ENCODE peak calls at places on chromosomes 7 and 10, in five cellular contexts. Q is WTC11, I is neural crest cell, L is IMR-90, C is A549. U is an unnamed sample.

GRCh38 chr10:101284171-101285092 is 55.2 kb upstream of the LBX1 start:
- DNase-seq in Q (peak), C (no peak), L (no peak), I (no peak), U (no peak)

GRCh38 chr10:99536400-99537254 is 3.9 kb downstream of the NKX2-3 start:
- DNase-seq in C (no peak), Q (peak), L (no peak), I (no peak), U (no peak)

GRCh38 chr10:32922164-32922563 is 35.9 kb downstream of the ITGB1 start:
- DNase-seq in C (no peak), L (no peak), Q (no peak), I (no peak), U (no peak)

GRCh38 chr10:107104026-107104652 is 60.4 kb downstream of the SORCS1 start:
- DNase-seq in Q (no peak), C (no peak), I (no peak), L (no peak), U (no peak)

GRCh38 chr7:2803755-2804154 is 40.4 kb downstream of the GNA12 start:
- DNase-seq in I (no peak), L (no peak), C (no peak), Q (no peak), U (no peak)

GRCh38 chr10:18713077-18713476 is 53.8 kb downstream of the ARL5B start:
- DNase-seq in L (peak), Q (no peak), I (no peak), C (peak), U (no peak)

GRCh38 chr7:73442222-73442902 is 8.8 kb downstream of the FZD9 start:
- DNase-seq in L (no peak), I (no peak), C (no peak), Q (no peak), U (no peak)

GRCh38 chr10:71076473-71077142 is 135.8 kb upstream of the UNC5B start:
- DNase-seq in C (no peak), I (no peak), L (no peak), Q (peak), U (no peak)

GRCh38 chr7:40570218-40570617 is 435.4 kb downstream of the SUGCT start:
- DNase-seq in L (peak), Q (no peak), C (no peak), I (no peak), U (no peak)

GRCh38 chr7:36390199-36391090 is 783 bp downstream of the ANLN start:
- DNase-seq in Q (peak), C (peak), L (peak), I (peak), U (peak)

GRCh38 chr10:46540412-46541016 is 15.9 kb downstream of the GPRIN2 start:
- DNase-seq in C (peak), Q (peak), I (no peak), L (no peak), U (no peak)

GRCh38 chr10:119701861-119702260 is 24.0 kb upstream of the INPP5F start:
- DNase-seq in L (peak), I (no peak), C (no peak), Q (no peak), U (no peak)

GRCh38 chr10:89062861-89063260 is 72.3 kb downstream of the FAS start:
- DNase-seq in C (no peak), Q (no peak), I (no peak), L (no peak), U (no peak)

GRCh38 chr10:24237801-24238390 is 29.0 kb downstream of the KIAA1217 start:
- DNase-seq in C (no peak), I (no peak), L (no peak), Q (no peak), U (no peak)

GRCh38 chr7:6385909-6386560 is 61.7 kb downstream of the DAGLB start:
- DNase-seq in C (no peak), Q (no peak), L (no peak), I (no peak), U (no peak)

GRCh38 chr7:27409776-27410175 is 167.2 kb downstream of the EVX1 start:
- DNase-seq in C (no peak), L (no peak), I (no peak), Q (no peak), U (no peak)

GRCh38 chr7:87234949-87235348 is 15.4 kb upstream of the TMEM243 start:
- DNase-seq in Q (no peak), I (no peak), L (peak), C (no peak), U (no peak)

GRCh38 chr7:2084331-2084730 is 148.4 kb downstream of the MAD1L1 start:
- DNase-seq in Q (no peak), L (no peak), C (no peak), I (no peak), U (no peak)

GRCh38 chr10:3578682-3579081 is 206.3 kb downstream of the KLF6 start:
- DNase-seq in Q (no peak), I (no peak), C (no peak), L (no peak), U (no peak)

GRCh38 chr10:86872757-86873156 is 84.7 kb downstream of the MMRN2 start:
- DNase-seq in C (no peak), I (no peak), L (no peak), Q (peak), U (no peak)

GRCh38 chr7:66735850-66736249 is 4.7 kb upstream of the RABGEF1 start:
- DNase-seq in L (no peak), C (no peak), I (no peak), Q (no peak), U (no peak)

GRCh38 chr7:98733036-98733435 is 116.0 kb downstream of the NPTX2 start:
- DNase-seq in I (peak), L (peak), C (peak), Q (peak), U (peak)
- TF ChIP-seq CTCF in I (peak), L (no peak), C (peak), Q (peak), U (peak)

GRCh38 chr7:150686030-150686626 is 622 bp downstream of the GIMAP2 start:
- DNase-seq in Q (no peak), L (no peak), I (no peak), C (no peak), U (no peak)

GRCh38 chr7:150688630-150689029 is 3.1 kb downstream of the GIMAP2 start:
- DNase-seq in C (no peak), I (no peak), L (no peak), Q (no peak), U (no peak)

DNA sequence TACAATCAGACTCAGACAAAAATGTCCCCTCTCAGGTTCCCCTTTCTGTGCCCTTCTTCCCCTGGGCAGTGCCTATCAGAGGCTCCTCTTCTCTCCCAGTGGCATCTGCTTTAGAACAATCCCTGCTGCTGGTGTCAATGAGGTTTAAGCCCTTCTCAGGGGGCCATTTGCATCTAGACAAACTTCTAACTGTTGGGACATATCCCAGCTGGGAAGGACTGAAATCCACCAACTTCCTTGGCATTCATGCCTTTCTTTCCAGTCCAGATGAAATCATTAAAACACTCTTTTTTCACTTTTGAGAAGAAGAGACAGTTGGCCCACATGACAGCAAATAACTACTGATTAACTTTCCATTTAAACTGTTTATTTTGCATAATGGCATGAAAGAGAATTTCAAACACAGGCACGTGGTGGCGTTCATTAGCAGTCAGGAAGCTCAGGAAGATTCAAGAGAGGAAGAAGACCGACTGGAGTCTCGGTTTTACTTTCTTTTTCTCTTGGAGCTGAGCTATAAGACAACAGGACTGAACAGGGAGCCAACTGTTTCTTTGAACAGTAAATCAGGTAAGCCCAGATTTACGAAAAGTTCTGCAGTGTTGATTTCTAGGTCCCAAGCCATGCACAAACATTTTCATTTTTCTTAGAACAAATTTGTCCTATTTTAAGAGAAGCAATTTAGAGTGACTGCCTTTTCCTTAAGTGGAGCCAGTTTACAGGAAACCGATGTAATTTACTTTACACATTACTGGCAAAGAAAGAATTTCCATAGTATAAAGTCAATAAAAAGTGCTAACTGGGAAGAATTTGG is at the start of gene GIMAP2:
- DNase-seq in I (no peak), L (no peak), Q (no peak), C (no peak), U (no peak)
- TF ChIP-seq CTCF in I (no peak), L (no peak), Q (no peak), C (no peak), U (no peak)

GRCh38 chr10:5622186-5622585 is 44.2 kb downstream of the ASB13 start:
- DNase-seq in C (no peak), Q (no peak), I (no peak), L (no peak), U (no peak)

GRCh38 chr10:5623081-5623748 is 43.2 kb downstream of the ASB13 start:
- DNase-seq in Q (peak), L (peak), I (peak), C (peak), U (peak)

GRCh38 chr10:5622586-5622985 is 43.8 kb downstream of the ASB13 start:
- DNase-seq in I (no peak), Q (no peak), C (no peak), L (peak), U (no peak)

GRCh38 chr10:5625992-5626777 is 40.2 kb downstream of the ASB13 start:
- DNase-seq in Q (no peak), C (no peak), L (no peak), I (no peak), U (no peak)

GRCh38 chr10:5624701-5625100 is 41.7 kb downstream of the ASB13 start:
- DNase-seq in C (no peak), I (no peak), L (no peak), Q (no peak), U (no peak)
- TF ChIP-seq CTCF in C (no peak), I (no peak), L (no peak), Q (no peak), U (no peak)

GRCh38 chr10:77168161-77168560 is 469.4 kb downstream of the KCNMA1 start:
- DNase-seq in L (no peak), I (no peak), Q (no peak), C (no peak), U (no peak)

GRCh38 chr10:77164616-77165311 is 472.8 kb downstream of the KCNMA1 start:
- DNase-seq in I (no peak), L (peak), C (no peak), Q (no peak), U (no peak)

GRCh38 chr10:77163670-77164348 is 473.8 kb downstream of the KCNMA1 start:
- DNase-seq in C (peak), I (no peak), L (peak), Q (no peak), U (no peak)

GRCh38 chr10:77162697-77163096 is 474.9 kb downstream of the KCNMA1 start:
- DNase-seq in I (no peak), Q (no peak), C (no peak), L (peak), U (no peak)

GRCh38 chr10:77165445-77166316 is 471.9 kb downstream of the KCNMA1 start:
- DNase-seq in I (peak), L (peak), C (peak), Q (peak), U (peak)
- TF ChIP-seq CTCF in I (peak), L (peak), C (peak), Q (peak), U (peak)

DNA sequence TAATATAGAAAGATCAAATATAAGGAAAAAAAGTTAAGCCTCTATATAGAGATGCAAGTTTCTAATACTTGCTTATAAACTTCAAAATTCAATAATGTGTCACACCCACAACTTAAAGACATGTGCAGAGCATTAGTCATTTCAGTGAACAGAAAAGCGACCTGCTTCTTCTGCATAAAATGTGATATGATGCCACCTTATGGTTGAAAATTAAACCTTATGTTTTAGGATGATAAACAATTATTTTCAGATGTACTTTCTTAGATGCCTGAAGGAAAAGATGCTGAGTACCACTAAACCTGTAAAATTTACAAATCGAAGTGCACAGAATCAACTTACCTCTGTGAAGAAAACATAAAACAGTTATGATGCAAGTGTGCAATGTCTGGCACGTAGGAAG is 96.0 kb downstream of the MTERF1 start:
- DNase-seq in C (peak), Q (no peak), L (peak), I (no peak), U (no peak)
- TF ChIP-seq CTCF in C (peak), Q (no peak), L (peak), I (peak), U (no peak)

GRCh38 chr10:58065529-58065815 is 202.2 kb downstream of the IPMK start:
- DNase-seq in I (no peak), C (no peak), L (no peak), Q (no peak), U (no peak)
- TF ChIP-seq CTCF in I (no peak), C (no peak), L (no peak), Q (no peak), U (no peak)

GRCh38 chr7:118250860-118251494 is 26.5 kb downstream of the ANKRD7 start:
- DNase-seq in Q (no peak), L (no peak), C (no peak), I (no peak), U (no peak)
- TF ChIP-seq CTCF in Q (no peak), L (peak), C (peak), I (peak), U (peak)

GRCh38 chr7:19117870-19118608 is 603 bp upstream of the TWIST1 start:
- DNase-seq in Q (peak), C (no peak), L (peak), I (no peak), U (peak)
- TF ChIP-seq CTCF in Q (no peak), C (no peak), L (no peak), I (no peak), U (no peak)

DNA sequence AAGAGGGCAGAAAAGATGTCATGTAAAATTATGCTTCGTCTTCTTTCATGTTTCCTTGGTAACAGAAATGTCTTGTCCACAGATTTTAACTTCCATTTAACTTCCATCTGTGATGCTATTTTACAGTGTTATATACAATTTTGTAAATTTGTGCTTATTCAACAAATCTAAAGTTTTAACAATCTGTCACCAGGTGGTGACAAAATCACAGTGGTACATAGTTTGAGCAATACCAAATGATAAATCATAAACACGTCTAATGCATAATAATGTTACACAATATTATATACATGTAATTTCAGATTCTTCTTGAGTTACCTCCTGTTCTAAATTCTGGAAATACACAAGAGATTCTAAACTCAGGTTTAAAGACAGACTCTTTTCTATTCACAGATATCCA is 784.4 kb upstream of the CELF2 start:
- DNase-seq in C (no peak), L (no peak), Q (no peak), I (no peak), U (no peak)
- TF ChIP-seq CTCF in C (no peak), L (no peak), Q (no peak), I (no peak), U (no peak)

U was measured in endothelial cell.